ENCODE peak calls at places on chromosome 11, in five cellular contexts. V is GM10248, O is H9, N is adrenal gland, B is cardiac muscle cell. W is an unnamed sample.
A peak's percentile ranks its signal among the peaks of the same experiment; 100 is the strongest.

GRCh38 chr11:109320595-109320994 is 101.4 kb upstream of the C11orf87 start:
- DNase-seq in B (peak; percentile 59), N (no peak), V (no peak), O (no peak), W (no peak)

GRCh38 chr11:116386118-116386699 is 386.6 kb downstream of the BUD13 start:
- DNase-seq in V (no peak), N (no peak), B (no peak), O (no peak), W (no peak)

GRCh38 chr11:96054870-96055705 is 131.2 kb upstream of the MTMR2 start:
- DNase-seq in N (no peak), O (no peak), B (peak; percentile 70), V (no peak), W (no peak)

GRCh38 chr11:82458777-82459176 is 274.9 kb downstream of the FAM181B start:
- DNase-seq in N (no peak), O (no peak), B (no peak), V (no peak), W (peak; percentile 35)

GRCh38 chr11:74312321-74312720 is 881 bp upstream of the P4HA3 start:
- DNase-seq in O (no peak), N (no peak), B (no peak), V (no peak), W (no peak)

GRCh38 chr11:2306971-2307732 is 5.3 kb downstream of the TSPAN32 start:
- DNase-seq in V (no peak), O (peak; percentile 25), B (no peak), N (peak; percentile 25), W (no peak)

GRCh38 chr11:61917357-61918109 is at the start of gene RAB3IL1:
- DNase-seq in O (peak; percentile 71), V (no peak), N (peak; percentile 53), B (peak; percentile 68), W (peak; percentile 85)

GRCh38 chr11:108592591-108593213 is 866 bp downstream of the EXPH5 start:
- DNase-seq in B (no peak), V (peak; percentile 55), N (peak; percentile 19), O (peak; percentile 40), W (peak; percentile 62)

GRCh38 chr11:709109-709997 is 3.3 kb downstream of the EPS8L2 start:
- DNase-seq in V (peak; percentile 27), B (no peak), N (no peak), O (no peak), W (no peak)

GRCh38 chr11:78798567-78799170 is 224.0 kb upstream of the NARS2 start:
- DNase-seq in O (peak; percentile 77), V (peak; percentile 61), N (peak; percentile 80), B (peak; percentile 83), W (peak; percentile 80)

DNA sequence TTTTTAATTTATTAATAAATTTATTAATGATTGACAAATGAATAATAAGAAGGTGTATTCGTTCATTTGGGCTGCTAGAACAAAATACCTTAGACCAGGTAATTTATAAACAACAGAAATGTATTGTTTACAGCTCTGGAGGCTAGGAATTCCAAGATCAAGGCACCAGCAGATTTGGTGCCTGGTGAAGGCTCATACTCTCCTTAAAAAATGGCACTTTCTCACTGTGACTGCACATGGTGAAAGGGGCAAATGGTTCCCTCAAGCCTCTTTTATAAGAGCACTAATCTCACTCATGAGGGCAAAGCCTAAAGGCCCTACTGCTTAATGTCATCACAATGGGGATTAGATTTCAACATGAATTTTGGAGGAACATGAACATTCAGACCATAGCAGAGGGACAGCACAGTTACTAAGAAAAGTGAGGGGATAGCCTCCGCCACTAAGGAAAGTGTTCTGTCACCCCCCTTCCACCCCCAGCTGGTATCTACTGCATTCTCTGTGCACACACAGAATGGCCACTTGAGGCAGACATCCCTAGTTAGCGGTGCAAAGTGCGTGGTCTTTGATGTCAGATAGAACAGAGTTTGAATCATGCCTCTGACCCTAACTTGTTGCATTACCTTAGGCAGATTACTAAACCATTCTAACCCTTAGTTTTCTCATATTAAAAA is 47.2 kb upstream of the CEP295 start:
- DNase-seq in O (peak; percentile 47), V (no peak), N (no peak), B (no peak), W (no peak)
- TF ChIP-seq CTCF in O (peak; percentile 60), V (peak; percentile 3), N (no peak), B (peak; percentile 5), W (no peak)

GRCh38 chr11:26522912-26523610 is 49.0 kb downstream of the MUC15 start:
- DNase-seq in B (peak; percentile 21), V (no peak), N (no peak), O (peak; percentile 80), W (no peak)
- TF ChIP-seq CTCF in B (peak; percentile 32), V (peak; percentile 31), N (no peak), O (peak; percentile 77), W (no peak)

DNA sequence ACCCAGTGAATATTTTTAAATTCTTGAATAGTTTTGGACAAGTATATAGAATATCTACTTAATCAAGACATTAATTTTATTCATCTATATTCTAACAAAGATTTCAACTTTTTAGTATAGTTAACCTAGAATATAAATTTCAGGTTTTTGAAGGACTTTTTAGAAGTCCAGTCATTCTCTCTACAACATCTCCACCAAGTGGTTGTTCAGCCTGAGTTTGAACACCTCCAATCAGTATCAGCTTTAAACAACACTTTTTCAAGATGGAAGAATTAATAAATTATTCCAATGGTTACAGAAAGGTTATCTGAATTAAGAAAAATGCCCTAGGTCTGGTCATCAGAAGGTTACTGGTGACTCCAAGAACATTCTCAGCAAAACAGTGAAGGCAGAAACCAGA is 31.8 kb downstream of the EIF3M start:
- DNase-seq in O (no peak), B (peak; percentile 69), V (peak; percentile 8), N (no peak), W (no peak)
- TF ChIP-seq CTCF in O (peak; percentile 53), B (peak; percentile 57), V (peak; percentile 53), N (peak; percentile 8), W (no peak)

GRCh38 chr11:134048028-134048427 is 20.8 kb upstream of the JAM3 start:
- DNase-seq in B (no peak), O (no peak), V (no peak), N (no peak), W (no peak)

GRCh38 chr11:134046681-134047449 is 22.0 kb upstream of the JAM3 start:
- DNase-seq in N (no peak), V (no peak), O (no peak), B (no peak), W (no peak)

GRCh38 chr11:134044514-134045284 is 24.2 kb upstream of the JAM3 start:
- DNase-seq in N (no peak), B (no peak), O (no peak), V (no peak), W (no peak)

GRCh38 chr11:134047586-134047999 is 21.3 kb upstream of the JAM3 start:
- DNase-seq in V (no peak), N (peak; percentile 83), O (no peak), B (peak; percentile 91), W (no peak)

DNA sequence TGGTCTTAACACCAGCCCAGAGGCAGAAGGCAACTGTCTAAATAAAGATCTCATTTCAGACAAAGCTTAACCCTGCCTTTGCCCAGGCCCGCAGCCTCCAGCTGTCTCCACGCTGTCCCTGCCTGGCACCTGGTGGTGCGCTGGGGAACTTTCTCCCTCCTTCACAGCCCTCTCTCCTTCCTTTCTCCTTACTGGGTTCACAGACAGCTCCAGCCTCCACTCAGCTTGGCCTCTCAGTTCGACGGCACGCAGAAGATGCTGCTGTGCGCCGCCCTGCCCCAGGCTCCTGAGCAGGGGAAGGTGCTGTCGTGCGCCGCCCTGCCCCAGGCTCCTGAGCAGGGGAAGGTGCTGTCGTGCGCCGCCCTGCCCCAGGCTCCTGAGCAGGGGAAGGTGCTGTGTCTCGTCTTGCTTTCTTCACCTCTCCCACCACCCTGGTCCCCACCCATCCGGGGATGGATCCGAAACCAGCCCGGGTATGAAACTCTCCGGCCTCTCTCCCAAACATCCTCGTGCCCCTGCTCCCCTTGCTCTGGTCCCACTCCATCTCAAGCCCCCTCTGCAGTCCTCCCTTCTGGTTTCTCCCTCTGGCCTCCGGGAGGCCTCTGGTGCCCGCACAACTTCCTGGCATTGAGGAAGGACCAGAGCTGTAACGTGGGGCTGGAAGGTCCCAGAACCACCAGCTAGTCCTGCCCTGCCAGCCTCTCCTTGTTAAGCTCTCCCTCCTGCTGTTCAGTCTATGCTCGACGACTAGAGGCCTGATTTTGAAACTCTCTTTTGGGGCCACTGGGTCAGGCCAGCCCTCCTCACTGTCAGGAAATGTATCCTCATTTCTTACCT is 22.9 kb upstream of the JAM3 start:
- DNase-seq in V (no peak), B (peak; percentile 18), O (peak; percentile 72), N (no peak), W (peak; percentile 49)
- TF ChIP-seq CTCF in V (peak; percentile 6), B (peak; percentile 33), O (peak; percentile 66), N (no peak), W (peak; percentile 51)

DNA sequence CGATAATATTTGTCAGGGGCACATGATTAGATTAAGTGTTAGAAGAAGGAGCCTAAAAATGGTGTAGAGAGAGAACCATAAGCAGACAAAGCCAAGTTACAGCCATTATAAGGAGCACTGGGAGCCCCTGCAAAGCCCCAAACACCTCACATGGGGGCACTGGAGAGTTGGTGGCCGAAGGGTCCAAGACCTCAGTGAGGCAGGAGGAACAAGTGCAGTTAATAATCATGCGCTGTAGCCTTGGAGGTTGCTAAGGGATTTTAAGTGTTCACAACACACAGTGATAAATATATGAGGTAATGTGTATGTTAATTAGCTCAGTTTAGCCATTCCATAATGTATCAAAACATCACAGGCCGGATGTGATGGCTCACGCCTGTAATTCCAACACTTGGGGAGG is 54.4 kb upstream of the JAM3 start:
- DNase-seq in B (peak; percentile 26), O (peak; percentile 68), V (no peak), N (no peak), W (no peak)
- TF ChIP-seq CTCF in B (peak; percentile 33), O (peak; percentile 75), V (no peak), N (no peak), W (peak; percentile 50)

GRCh38 chr11:41665633-41666032 is 206.2 kb upstream of the LRRC4C start:
- DNase-seq in V (no peak), B (no peak), N (no peak), O (no peak), W (no peak)

GRCh38 chr11:41659990-41660389 is 200.5 kb upstream of the LRRC4C start:
- DNase-seq in N (no peak), V (no peak), O (no peak), B (no peak), W (no peak)

DNA sequence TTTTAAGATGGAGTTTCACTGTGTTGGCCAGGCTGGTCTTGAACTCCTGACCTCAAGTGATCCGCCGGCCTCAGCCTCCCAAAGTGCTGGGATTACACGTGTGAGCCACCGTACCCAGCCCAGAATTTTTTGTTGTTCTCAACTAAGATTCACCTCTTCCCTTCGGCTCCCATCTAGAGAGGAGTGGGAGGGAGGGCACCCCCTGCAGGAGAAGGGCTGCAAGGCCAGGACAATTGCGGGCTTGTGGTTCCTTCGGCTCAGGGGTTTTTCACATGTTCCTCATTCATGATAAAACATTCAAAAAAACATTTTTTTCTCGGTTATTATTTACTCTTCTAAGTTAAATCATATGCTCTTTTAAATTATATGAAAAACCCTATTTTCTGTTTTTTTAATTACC is 201.1 kb upstream of the LRRC4C start:
- DNase-seq in V (no peak), N (no peak), O (peak; percentile 59), B (no peak), W (no peak)
- TF ChIP-seq CTCF in V (no peak), N (no peak), O (peak; percentile 73), B (no peak), W (no peak)